ENCODE peak calls at places on chromosomes 7 and 10, in seven cellular contexts. I is NCI-H1930, Z is endodermal cell, F is AG08396, E is left ventricle myocardium inferior, T is RPMI8226, D is fibroblast of lung. X is an unnamed sample.

GRCh38 chr10:34494012-34494411 is 321.1 kb downstream of the PARD3 start:
- DNase-seq in I (no peak), T (no peak), D (no peak), E (no peak), Z (no peak), F (no peak), X (no peak)

GRCh38 chr10:104308439-104308903 is 29.8 kb downstream of the ITPRIP start:
- DNase-seq in I (no peak), D (peak), F (no peak), Z (no peak), E (no peak), T (no peak), X (no peak)

GRCh38 chr10:26854524-26854923 is 6.2 kb downstream of the ABI1 start:
- DNase-seq in E (no peak), T (no peak), I (no peak), F (no peak), Z (no peak), D (no peak), X (no peak)

GRCh38 chr10:86195521-86195920 is 171.1 kb downstream of the GRID1 start:
- DNase-seq in F (no peak), I (no peak), D (no peak), Z (no peak), E (no peak), T (no peak), X (no peak)

GRCh38 chr10:101782811-101783735 is at the start of gene NPM3:
- DNase-seq in F (peak), T (peak), D (peak), E (peak), Z (peak), I (peak), X (peak)

GRCh38 chr10:46288601-46289206 is 1.9 kb downstream of the ANTXRL start:
- DNase-seq in D (no peak), T (no peak), I (no peak), F (no peak), E (no peak), Z (peak), X (no peak)

GRCh38 chr7:121061826-121062582 is 73.5 kb downstream of the CPED1 start:
- DNase-seq in T (no peak), D (no peak), Z (no peak), F (no peak), I (no peak), E (no peak), X (no peak)

GRCh38 chr7:100503350-100503735 is 19.6 kb downstream of the NYAP1 start:
- DNase-seq in D (peak), Z (no peak), E (no peak), T (no peak), F (peak), I (no peak), X (no peak)

GRCh38 chr10:85602713-85603112 is 763.9 kb downstream of the GRID1 start:
- DNase-seq in Z (peak), I (no peak), D (no peak), T (no peak), F (no peak), E (no peak), X (no peak)

GRCh38 chr10:4234661-4235060 is 449.7 kb upstream of the KLF6 start:
- DNase-seq in F (no peak), T (no peak), Z (no peak), I (no peak), E (no peak), D (peak), X (peak)

GRCh38 chr7:2011266-2012043 is 221.3 kb downstream of the MAD1L1 start:
- DNase-seq in T (no peak), E (peak), I (no peak), Z (no peak), D (no peak), F (no peak), X (no peak)

GRCh38 chr7:133746847-133747246 is 380.3 kb upstream of the LRGUK start:
- DNase-seq in F (no peak), D (no peak), T (no peak), Z (no peak), I (no peak), E (no peak), X (no peak)

GRCh38 chr7:80478683-80479082 is 33.2 kb downstream of the GNAT3 start:
- DNase-seq in E (no peak), Z (no peak), T (no peak), I (no peak), D (peak), F (peak), X (peak)

GRCh38 chr7:153934629-153935028 is 117.6 kb upstream of the DPP6 start:
- DNase-seq in I (no peak), D (no peak), Z (no peak), T (peak), F (no peak), E (no peak), X (no peak)

GRCh38 chr7:102129636-102130370 is 156.9 kb upstream of the SH2B2 start:
- DNase-seq in Z (no peak), T (no peak), E (no peak), I (no peak), F (no peak), D (no peak), X (peak)

GRCh38 chr7:143255564-143255963 is 7.7 kb upstream of the GSTK1 start:
- DNase-seq in E (no peak), I (no peak), Z (no peak), F (no peak), T (no peak), D (no peak), X (no peak)

GRCh38 chr10:11035318-11035920 is 17.7 kb downstream of the CELF2 start:
- DNase-seq in I (no peak), T (no peak), Z (peak), E (no peak), F (peak), D (peak), X (peak)

GRCh38 chr10:118564652-118565051 is 30.8 kb downstream of the PRLHR start:
- DNase-seq in Z (peak), E (no peak), T (no peak), I (no peak), F (peak), D (no peak), X (peak)

GRCh38 chr10:97608991-97609561 is 19.6 kb downstream of the C10orf62 start:
- DNase-seq in F (no peak), Z (no peak), T (no peak), E (peak), I (no peak), D (no peak), X (no peak)

GRCh38 chr10:104582604-104582951 is 58.5 kb upstream of the SORCS3 start:
- DNase-seq in E (no peak), Z (peak), T (peak), F (no peak), D (no peak), I (no peak), X (peak)

GRCh38 chr7:26061340-26062239 is 90.4 kb upstream of the NFE2L3 start:
- DNase-seq in Z (peak), I (peak), T (peak), E (peak), D (peak), F (peak), X (peak)

GRCh38 chr7:44309271-44310091 is 15.9 kb downstream of the CAMK2B start:
- DNase-seq in E (peak), I (peak), Z (peak), T (peak), D (peak), F (peak), X (peak)

GRCh38 chr7:141598408-141598807 is 47.2 kb downstream of the AGK start:
- DNase-seq in F (no peak), Z (no peak), D (no peak), I (no peak), E (no peak), T (no peak), X (no peak)

X was measured in A673.